ENCODE peak calls at places on chromosomes 2 and 18, in six cellular contexts. One of them, this sample, is unnamed.

GRCh38 chr2:128838244-128838643 is 519.6 kb upstream of the HS6ST1 start:
- DNase-seq in H4: no peak
- DNase-seq in stimulated activated naive CD8-positive, alpha-beta T cell treated with anti-CD3 and anti-CD28 coated beads, Interleukin-15, Interleukin-2, amounts not matched to agents 100 U/mL and 50 U/mL, for 24 hours: no peak
- DNase-seq in fibroblast of pulmonary artery: no peak
- DNase-seq in activated effector memory CD4-positive, alpha-beta T cell treated with anti-CD3 and anti-CD28 coated beads, Interleukin-2, amount 50 U/mL, for 16 hours: no peak
- DNase-seq in activated CD8-positive, alpha-beta memory T cell treated with anti-CD3 and anti-CD28 coated beads, Interleukin-2, amount 10 ng/mL, durations not matched to agents 7 days and 5 days: no peak
- DNase-seq in this sample: no peak

GRCh38 chr2:207768168-207768890 is 1.4 kb downstream of the FZD5 start:
- DNase-seq in H4: no peak
- DNase-seq in stimulated activated naive CD8-positive, alpha-beta T cell treated with anti-CD3 and anti-CD28 coated beads, Interleukin-15, Interleukin-2, amounts not matched to agents 100 U/mL and 50 U/mL, for 24 hours: peak; percentile 44
- DNase-seq in fibroblast of pulmonary artery: peak; percentile 40
- DNase-seq in activated effector memory CD4-positive, alpha-beta T cell treated with anti-CD3 and anti-CD28 coated beads, Interleukin-2, amount 50 U/mL, for 16 hours: peak; percentile 71
- DNase-seq in activated CD8-positive, alpha-beta memory T cell treated with anti-CD3 and anti-CD28 coated beads, Interleukin-2, amount 10 ng/mL, durations not matched to agents 7 days and 5 days: no peak
- DNase-seq in this sample: peak; percentile 16

GRCh38 chr2:205660521-205661124 is 21.7 kb upstream of the NRP2 start:
- DNase-seq in H4: peak; percentile 39
- DNase-seq in stimulated activated naive CD8-positive, alpha-beta T cell treated with anti-CD3 and anti-CD28 coated beads, Interleukin-15, Interleukin-2, amounts not matched to agents 100 U/mL and 50 U/mL, for 24 hours: peak; percentile 48
- DNase-seq in fibroblast of pulmonary artery: peak; percentile 84
- DNase-seq in activated effector memory CD4-positive, alpha-beta T cell treated with anti-CD3 and anti-CD28 coated beads, Interleukin-2, amount 50 U/mL, for 16 hours: no peak
- DNase-seq in activated CD8-positive, alpha-beta memory T cell treated with anti-CD3 and anti-CD28 coated beads, Interleukin-2, amount 10 ng/mL, durations not matched to agents 7 days and 5 days: peak; percentile 45
- DNase-seq in this sample: no peak

GRCh38 chr18:48200631-48201336 is 208.4 kb downstream of the ZBTB7C start:
- DNase-seq in H4: no peak
- DNase-seq in stimulated activated naive CD8-positive, alpha-beta T cell treated with anti-CD3 and anti-CD28 coated beads, Interleukin-15, Interleukin-2, amounts not matched to agents 100 U/mL and 50 U/mL, for 24 hours: no peak
- DNase-seq in fibroblast of pulmonary artery: no peak
- DNase-seq in activated effector memory CD4-positive, alpha-beta T cell treated with anti-CD3 and anti-CD28 coated beads, Interleukin-2, amount 50 U/mL, for 16 hours: no peak
- DNase-seq in activated CD8-positive, alpha-beta memory T cell treated with anti-CD3 and anti-CD28 coated beads, Interleukin-2, amount 10 ng/mL, durations not matched to agents 7 days and 5 days: no peak
- DNase-seq in this sample: no peak

GRCh38 chr2:159850789-159851188 is 52.8 kb upstream of the CD302 start:
- DNase-seq in H4: no peak
- DNase-seq in stimulated activated naive CD8-positive, alpha-beta T cell treated with anti-CD3 and anti-CD28 coated beads, Interleukin-15, Interleukin-2, amounts not matched to agents 100 U/mL and 50 U/mL, for 24 hours: no peak
- DNase-seq in fibroblast of pulmonary artery: no peak
- DNase-seq in activated effector memory CD4-positive, alpha-beta T cell treated with anti-CD3 and anti-CD28 coated beads, Interleukin-2, amount 50 U/mL, for 16 hours: no peak
- DNase-seq in activated CD8-positive, alpha-beta memory T cell treated with anti-CD3 and anti-CD28 coated beads, Interleukin-2, amount 10 ng/mL, durations not matched to agents 7 days and 5 days: no peak
- DNase-seq in this sample: no peak

GRCh38 chr2:120747706-120748105 is 12.0 kb downstream of the GLI2 start:
- DNase-seq in H4: no peak
- DNase-seq in stimulated activated naive CD8-positive, alpha-beta T cell treated with anti-CD3 and anti-CD28 coated beads, Interleukin-15, Interleukin-2, amounts not matched to agents 100 U/mL and 50 U/mL, for 24 hours: no peak
- DNase-seq in fibroblast of pulmonary artery: no peak
- DNase-seq in activated effector memory CD4-positive, alpha-beta T cell treated with anti-CD3 and anti-CD28 coated beads, Interleukin-2, amount 50 U/mL, for 16 hours: no peak
- DNase-seq in activated CD8-positive, alpha-beta memory T cell treated with anti-CD3 and anti-CD28 coated beads, Interleukin-2, amount 10 ng/mL, durations not matched to agents 7 days and 5 days: peak; percentile 22
- DNase-seq in this sample: no peak

GRCh38 chr2:121793816-121794215 is 38.4 kb downstream of the TSN start:
- DNase-seq in H4: no peak
- DNase-seq in stimulated activated naive CD8-positive, alpha-beta T cell treated with anti-CD3 and anti-CD28 coated beads, Interleukin-15, Interleukin-2, amounts not matched to agents 100 U/mL and 50 U/mL, for 24 hours: no peak
- DNase-seq in fibroblast of pulmonary artery: no peak
- DNase-seq in activated effector memory CD4-positive, alpha-beta T cell treated with anti-CD3 and anti-CD28 coated beads, Interleukin-2, amount 50 U/mL, for 16 hours: no peak
- DNase-seq in activated CD8-positive, alpha-beta memory T cell treated with anti-CD3 and anti-CD28 coated beads, Interleukin-2, amount 10 ng/mL, durations not matched to agents 7 days and 5 days: no peak
- DNase-seq in this sample: no peak

GRCh38 chr2:206698811-206699210 is 19.4 kb downstream of the DYTN start:
- DNase-seq in H4: no peak
- DNase-seq in stimulated activated naive CD8-positive, alpha-beta T cell treated with anti-CD3 and anti-CD28 coated beads, Interleukin-15, Interleukin-2, amounts not matched to agents 100 U/mL and 50 U/mL, for 24 hours: no peak
- DNase-seq in fibroblast of pulmonary artery: no peak
- DNase-seq in activated effector memory CD4-positive, alpha-beta T cell treated with anti-CD3 and anti-CD28 coated beads, Interleukin-2, amount 50 U/mL, for 16 hours: no peak
- DNase-seq in activated CD8-positive, alpha-beta memory T cell treated with anti-CD3 and anti-CD28 coated beads, Interleukin-2, amount 10 ng/mL, durations not matched to agents 7 days and 5 days: no peak
- DNase-seq in this sample: no peak

GRCh38 chr2:11719230-11719977 is 27.0 kb upstream of the LPIN1 start:
- DNase-seq in H4: no peak
- DNase-seq in stimulated activated naive CD8-positive, alpha-beta T cell treated with anti-CD3 and anti-CD28 coated beads, Interleukin-15, Interleukin-2, amounts not matched to agents 100 U/mL and 50 U/mL, for 24 hours: no peak
- DNase-seq in fibroblast of pulmonary artery: no peak
- DNase-seq in activated effector memory CD4-positive, alpha-beta T cell treated with anti-CD3 and anti-CD28 coated beads, Interleukin-2, amount 50 U/mL, for 16 hours: no peak
- DNase-seq in activated CD8-positive, alpha-beta memory T cell treated with anti-CD3 and anti-CD28 coated beads, Interleukin-2, amount 10 ng/mL, durations not matched to agents 7 days and 5 days: no peak
- DNase-seq in this sample: no peak

GRCh38 chr2:130307850-130308249 is 34.8 kb upstream of the IMP4 start:
- DNase-seq in H4: no peak
- DNase-seq in stimulated activated naive CD8-positive, alpha-beta T cell treated with anti-CD3 and anti-CD28 coated beads, Interleukin-15, Interleukin-2, amounts not matched to agents 100 U/mL and 50 U/mL, for 24 hours: no peak
- DNase-seq in fibroblast of pulmonary artery: no peak
- DNase-seq in activated effector memory CD4-positive, alpha-beta T cell treated with anti-CD3 and anti-CD28 coated beads, Interleukin-2, amount 50 U/mL, for 16 hours: no peak
- DNase-seq in activated CD8-positive, alpha-beta memory T cell treated with anti-CD3 and anti-CD28 coated beads, Interleukin-2, amount 10 ng/mL, durations not matched to agents 7 days and 5 days: no peak
- DNase-seq in this sample: no peak

GRCh38 chr2:204479557-204479956 is 65.7 kb upstream of the PARD3B start:
- DNase-seq in H4: no peak
- DNase-seq in stimulated activated naive CD8-positive, alpha-beta T cell treated with anti-CD3 and anti-CD28 coated beads, Interleukin-15, Interleukin-2, amounts not matched to agents 100 U/mL and 50 U/mL, for 24 hours: peak; percentile 5
- DNase-seq in fibroblast of pulmonary artery: peak; percentile 33
- DNase-seq in activated effector memory CD4-positive, alpha-beta T cell treated with anti-CD3 and anti-CD28 coated beads, Interleukin-2, amount 50 U/mL, for 16 hours: no peak
- DNase-seq in activated CD8-positive, alpha-beta memory T cell treated with anti-CD3 and anti-CD28 coated beads, Interleukin-2, amount 10 ng/mL, durations not matched to agents 7 days and 5 days: no peak
- DNase-seq in this sample: no peak

GRCh38 chr2:201656740-201657139 is 13.4 kb upstream of the TMEM237 start:
- DNase-seq in H4: no peak
- DNase-seq in stimulated activated naive CD8-positive, alpha-beta T cell treated with anti-CD3 and anti-CD28 coated beads, Interleukin-15, Interleukin-2, amounts not matched to agents 100 U/mL and 50 U/mL, for 24 hours: no peak
- DNase-seq in fibroblast of pulmonary artery: no peak
- DNase-seq in activated effector memory CD4-positive, alpha-beta T cell treated with anti-CD3 and anti-CD28 coated beads, Interleukin-2, amount 50 U/mL, for 16 hours: no peak
- DNase-seq in activated CD8-positive, alpha-beta memory T cell treated with anti-CD3 and anti-CD28 coated beads, Interleukin-2, amount 10 ng/mL, durations not matched to agents 7 days and 5 days: no peak
- DNase-seq in this sample: no peak

GRCh38 chr2:72938455-72938854 is 21.1 kb downstream of the EMX1 start:
- DNase-seq in H4: no peak
- DNase-seq in stimulated activated naive CD8-positive, alpha-beta T cell treated with anti-CD3 and anti-CD28 coated beads, Interleukin-15, Interleukin-2, amounts not matched to agents 100 U/mL and 50 U/mL, for 24 hours: no peak
- DNase-seq in fibroblast of pulmonary artery: no peak
- DNase-seq in activated effector memory CD4-positive, alpha-beta T cell treated with anti-CD3 and anti-CD28 coated beads, Interleukin-2, amount 50 U/mL, for 16 hours: no peak
- DNase-seq in activated CD8-positive, alpha-beta memory T cell treated with anti-CD3 and anti-CD28 coated beads, Interleukin-2, amount 10 ng/mL, durations not matched to agents 7 days and 5 days: no peak
- DNase-seq in this sample: no peak